ENCODE peak calls at places on chromosomes 6 and 20, in seven cellular contexts. G, B, C, M, D, O and H are unnamed samples.
A peak's percentile ranks its signal among the peaks of the same experiment; 100 is the strongest.

GRCh38 chr6:136655251-136656014 is 105.2 kb upstream of the MAP7 start:
- DNase-seq in G (no peak), B (no peak), C (no peak), M (no peak), D (no peak), O (no peak), H (no peak)

GRCh38 chr6:14705841-14706377 is 540.0 kb upstream of the JARID2 start:
- DNase-seq in G (no peak), B (no peak), C (no peak), M (no peak), D (no peak), O (no peak), H (no peak)

GRCh38 chr20:19100975-19101374 is 111.5 kb upstream of the SLC24A3 start:
- DNase-seq in G (no peak), B (no peak), C (no peak), M (no peak), D (no peak), O (no peak), H (no peak)

GRCh38 chr20:23143098-23143497 is 57.0 kb upstream of the CD93 start:
- DNase-seq in G (peak; percentile 40), B (no peak), C (peak; percentile 25), M (peak; percentile 84), D (peak; percentile 76), O (peak; percentile 76), H (peak; percentile 23)

GRCh38 chr6:43276180-43277082 is 21.6 kb upstream of the SLC22A7 start:
- DNase-seq in G (peak; percentile 71), B (no peak), C (no peak), M (peak; percentile 15), D (no peak), O (no peak), H (no peak)

GRCh38 chr6:35320031-35320410 is 22.3 kb upstream of the PPARD start:
- DNase-seq in G (no peak), B (no peak), C (no peak), M (no peak), D (no peak), O (no peak), H (no peak)

GRCh38 chr6:96610019-96610418 is 47.1 kb downstream of the FHL5 start:
- DNase-seq in G (no peak), B (no peak), C (no peak), M (no peak), D (no peak), O (no peak), H (no peak)

GRCh38 chr6:165664553-165665383 is 1.7 kb upstream of the PDE10A start:
- DNase-seq in G (no peak), B (peak; percentile 35), C (no peak), M (peak; percentile 48), D (no peak), O (no peak), H (peak; percentile 14)

GRCh38 chr20:36501367-36502006 is 39.8 kb upstream of the MYL9 start:
- DNase-seq in G (no peak), B (no peak), C (no peak), M (no peak), D (no peak), O (no peak), H (no peak)

GRCh38 chr20:7195704-7196103 is 428.2 kb downstream of the BMP2 start:
- DNase-seq in G (no peak), B (no peak), C (no peak), M (peak; percentile 99), D (peak; percentile 90), O (no peak), H (no peak)

GRCh38 chr20:20869161-20869560 is 156.7 kb upstream of the RALGAPA2 start:
- DNase-seq in G (no peak), B (no peak), C (no peak), M (no peak), D (no peak), O (no peak), H (no peak)

GRCh38 chr20:63090682-63091571 is 84.2 kb upstream of the BHLHE23 start:
- DNase-seq in G (peak; percentile 15), B (peak; percentile 0), C (no peak), M (no peak), D (no peak), O (no peak), H (no peak)

GRCh38 chr6:170284126-170284773 is 6.6 kb downstream of the DLL1 start:
- DNase-seq in G (no peak), B (no peak), C (no peak), M (no peak), D (no peak), O (no peak), H (no peak)

GRCh38 chr20:46640536-46641311 is 10.5 kb downstream of the SLC13A3 start:
- DNase-seq in G (peak; percentile 69), B (no peak), C (no peak), M (no peak), D (no peak), O (no peak), H (no peak)

GRCh38 chr20:3011752-3012151 is 31.7 kb upstream of the GNRH2 start:
- DNase-seq in G (no peak), B (no peak), C (no peak), M (no peak), D (no peak), O (no peak), H (no peak)

GRCh38 chr20:22586645-22587310 is 2.4 kb upstream of the FOXA2 start:
- DNase-seq in G (peak; percentile 78), B (peak; percentile 73), C (peak; percentile 35), M (no peak), D (no peak), O (no peak), H (peak; percentile 51)

GRCh38 chr6:26215200-26216014 is 128.2 kb downstream of the HFE start:
- DNase-seq in G (no peak), B (no peak), C (no peak), M (peak; percentile 28), D (peak; percentile 54), O (no peak), H (peak; percentile 35)

GRCh38 chr6:1735239-1735803 is 125.6 kb downstream of the FOXC1 start:
- DNase-seq in G (no peak), B (no peak), C (no peak), M (no peak), D (no peak), O (no peak), H (peak; percentile 13)

GRCh38 chr20:48331518-48332286 is 496.1 kb downstream of the PREX1 start:
- DNase-seq in G (no peak), B (no peak), C (no peak), M (no peak), D (no peak), O (no peak), H (no peak)

GRCh38 chr20:53930651-53931504 is 139.5 kb downstream of the BCAS1 start:
- DNase-seq in G (no peak), B (no peak), C (no peak), M (no peak), D (peak; percentile 85), O (peak; percentile 21), H (no peak)

GRCh38 chr20:62702886-62703852 is 5.5 kb upstream of the NTSR1 start:
- DNase-seq in G (no peak), B (no peak), C (no peak), M (peak; percentile 80), D (peak; percentile 89), O (peak; percentile 94), H (peak; percentile 73)

GRCh38 chr6:24524801-24525200 is 30.0 kb downstream of the ALDH5A1 start:
- DNase-seq in G (no peak), B (peak; percentile 13), C (no peak), M (peak; percentile 87), D (peak; percentile 33), O (peak; percentile 57), H (peak; percentile 60)

GRCh38 chr6:29200767-29201662 is 30.3 kb downstream of the OR2J2 start:
- DNase-seq in G (no peak), B (no peak), C (no peak), M (no peak), D (no peak), O (no peak), H (no peak)

GRCh38 chr20:51749674-51750036 is 18.5 kb downstream of the ATP9A start:
- DNase-seq in G (no peak), B (no peak), C (no peak), M (peak; percentile 44), D (peak; percentile 36), O (peak; percentile 65), H (no peak)

GRCh38 chr20:25313608-25314007 is 65.7 kb downstream of the PYGB start:
- DNase-seq in G (no peak), B (no peak), C (no peak), M (no peak), D (no peak), O (no peak), H (no peak)

GRCh38 chr20:33693741-33694645 is 7.8 kb upstream of the E2F1 start:
- DNase-seq in G (no peak), B (no peak), C (no peak), M (no peak), D (no peak), O (no peak), H (no peak)
- TF ChIP-seq CTCF in G (no peak), B (no peak), C (no peak), M (no peak), D (no peak), O (no peak), H (no peak)

GRCh38 chr20:56515657-56516381 is 8.7 kb upstream of the FAM209A start:
- DNase-seq in G (no peak), B (no peak), C (no peak), M (peak; percentile 62), D (no peak), O (peak; percentile 19), H (no peak)
- TF ChIP-seq CTCF in G (peak; percentile 5), B (no peak), C (no peak), M (peak; percentile 50), D (peak; percentile 13), O (peak; percentile 59), H (no peak)

DNA sequence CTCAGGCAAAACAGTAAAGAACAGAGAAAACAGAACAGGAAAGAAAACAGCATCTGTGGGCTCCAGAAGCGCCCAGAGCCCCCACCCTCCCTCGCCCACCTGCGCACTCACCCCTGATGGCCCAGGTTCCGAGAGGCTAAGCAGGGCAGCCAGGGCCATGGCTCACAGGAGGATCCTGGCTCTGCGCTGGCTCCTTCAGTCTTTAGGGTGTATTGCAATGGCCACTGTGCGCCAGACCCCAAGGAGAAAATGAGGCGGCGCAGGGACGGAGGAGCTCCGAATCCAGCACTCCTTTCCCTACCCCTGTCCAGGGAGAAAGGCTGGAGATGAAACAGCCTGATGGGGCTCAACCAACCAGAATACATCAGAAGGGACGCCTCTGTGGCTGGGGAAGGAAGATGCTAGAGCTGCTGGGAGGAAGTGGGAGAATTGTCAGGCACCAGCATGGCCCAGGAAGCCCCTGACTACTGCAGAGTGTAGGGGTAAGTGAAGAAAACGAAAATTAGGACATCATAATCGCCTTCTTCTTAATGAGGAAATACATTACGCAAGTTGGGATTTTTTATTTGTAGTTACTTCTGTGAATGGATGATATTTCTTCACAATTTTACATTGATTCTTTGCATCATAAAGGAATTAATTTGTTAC is 49.0 kb downstream of the COL11A2 start:
- DNase-seq in G (no peak), B (no peak), C (no peak), M (no peak), D (no peak), O (no peak), H (no peak)
- TF ChIP-seq CTCF in G (no peak), B (no peak), C (no peak), M (peak; percentile 18), D (no peak), O (no peak), H (no peak)

DNA sequence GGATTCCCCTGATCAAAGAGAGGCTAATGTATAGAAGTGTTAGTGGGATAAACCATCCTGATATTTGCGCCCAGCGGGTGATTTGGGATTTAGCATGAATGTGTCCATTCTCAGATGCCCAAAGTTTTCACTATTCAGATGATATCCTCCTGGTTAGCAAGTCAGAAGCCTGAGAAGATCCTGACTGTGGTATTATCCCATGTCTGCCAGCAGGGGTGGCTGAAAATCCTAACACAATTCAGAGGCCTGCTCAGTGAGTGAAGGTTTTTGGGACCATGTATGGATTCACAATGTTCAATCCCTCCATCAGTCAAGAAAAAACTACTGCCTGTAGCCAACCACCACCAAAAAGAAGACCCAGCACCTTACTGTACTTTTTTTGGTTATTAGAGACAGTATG is 34.1 kb upstream of the SPACA1 start:
- DNase-seq in G (no peak), B (no peak), C (no peak), M (peak; percentile 12), D (no peak), O (no peak), H (no peak)
- TF ChIP-seq CTCF in G (no peak), B (no peak), C (no peak), M (peak; percentile 40), D (peak; percentile 12), O (peak; percentile 33), H (no peak)